ENCODE peak calls at places on chromosomes 6 and 20, in five cellular contexts. One of them, this sample, is unnamed.

GRCh38 chr6:136426627-136427377 is 123.4 kb downstream of the MAP7 start:
- DNase-seq in activated CD4-positive, alpha-beta T cell treated with anti-CD3 and anti-CD28 coated beads, Interleukin-2, amount 50 U/mL, for 1 hour: no peak
- DNase-seq in HS-5: no peak
- DNase-seq in KG1: no peak
- DNase-seq in left cardiac atrium: no peak
- DNase-seq in this sample: no peak

GRCh38 chr6:52263709-52264320 is 19.5 kb upstream of the IL17F start:
- DNase-seq in activated CD4-positive, alpha-beta T cell treated with anti-CD3 and anti-CD28 coated beads, Interleukin-2, amount 50 U/mL, for 1 hour: peak
- DNase-seq in HS-5: no peak
- DNase-seq in KG1: peak
- DNase-seq in left cardiac atrium: peak
- DNase-seq in this sample: no peak

GRCh38 chr20:57040461-57040860 is 226.0 kb downstream of the BMP7 start:
- DNase-seq in activated CD4-positive, alpha-beta T cell treated with anti-CD3 and anti-CD28 coated beads, Interleukin-2, amount 50 U/mL, for 1 hour: no peak
- DNase-seq in HS-5: no peak
- DNase-seq in KG1: no peak
- DNase-seq in left cardiac atrium: no peak
- DNase-seq in this sample: no peak

GRCh38 chr6:46781478-46782378 is 11.5 kb upstream of the MEP1A start:
- DNase-seq in activated CD4-positive, alpha-beta T cell treated with anti-CD3 and anti-CD28 coated beads, Interleukin-2, amount 50 U/mL, for 1 hour: no peak
- DNase-seq in HS-5: peak
- DNase-seq in KG1: peak
- DNase-seq in left cardiac atrium: peak
- DNase-seq in this sample: peak

GRCh38 chr20:59560588-59561227 is 43.6 kb upstream of the PHACTR3 start:
- DNase-seq in activated CD4-positive, alpha-beta T cell treated with anti-CD3 and anti-CD28 coated beads, Interleukin-2, amount 50 U/mL, for 1 hour: no peak
- DNase-seq in HS-5: no peak
- DNase-seq in KG1: no peak
- DNase-seq in left cardiac atrium: no peak
- DNase-seq in this sample: no peak

GRCh38 chr6:40997256-40997957 is 41.6 kb downstream of the UNC5CL start:
- DNase-seq in activated CD4-positive, alpha-beta T cell treated with anti-CD3 and anti-CD28 coated beads, Interleukin-2, amount 50 U/mL, for 1 hour: no peak
- DNase-seq in HS-5: peak
- DNase-seq in KG1: no peak
- DNase-seq in left cardiac atrium: no peak
- DNase-seq in this sample: no peak

GRCh38 chr6:2733324-2733723 is 17.4 kb downstream of the MYLK4 start:
- DNase-seq in activated CD4-positive, alpha-beta T cell treated with anti-CD3 and anti-CD28 coated beads, Interleukin-2, amount 50 U/mL, for 1 hour: no peak
- DNase-seq in HS-5: no peak
- DNase-seq in KG1: peak
- DNase-seq in left cardiac atrium: peak
- DNase-seq in this sample: no peak

GRCh38 chr6:81289229-81289628 is 463.3 kb downstream of the TENT5A start:
- DNase-seq in activated CD4-positive, alpha-beta T cell treated with anti-CD3 and anti-CD28 coated beads, Interleukin-2, amount 50 U/mL, for 1 hour: no peak
- DNase-seq in HS-5: no peak
- DNase-seq in KG1: no peak
- DNase-seq in left cardiac atrium: no peak
- DNase-seq in this sample: no peak

GRCh38 chr6:53761036-53761435 is 33.8 kb upstream of the LRRC1 start:
- DNase-seq in activated CD4-positive, alpha-beta T cell treated with anti-CD3 and anti-CD28 coated beads, Interleukin-2, amount 50 U/mL, for 1 hour: no peak
- DNase-seq in HS-5: no peak
- DNase-seq in KG1: no peak
- DNase-seq in left cardiac atrium: no peak
- DNase-seq in this sample: no peak

GRCh38 chr6:3748208-3748701 is 3.3 kb downstream of the PXDC1 start:
- DNase-seq in activated CD4-positive, alpha-beta T cell treated with anti-CD3 and anti-CD28 coated beads, Interleukin-2, amount 50 U/mL, for 1 hour: peak
- DNase-seq in HS-5: no peak
- DNase-seq in KG1: peak
- DNase-seq in left cardiac atrium: peak
- DNase-seq in this sample: peak

This sample was measured in omental fat pad.